ENCODE peak calls at places on chromosome 1, in six cellular contexts. U is ovary, P is pancreas, J is upper lobe of right lung, T is psoas muscle, H is prostate gland. Q is an unnamed sample.

GRCh38 chr1:17109897-17110554 is 9.2 kb downstream of the PADI2 start:
- DNase-seq in U (no peak), P (no peak), J (no peak), T (no peak), H (no peak), Q (no peak)

GRCh38 chr1:100146958-100147357 is 14.0 kb downstream of the TRMT13 start:
- DNase-seq in U (no peak), P (no peak), J (no peak), T (no peak), H (no peak), Q (no peak)

GRCh38 chr1:248808876-248809275 is 16.8 kb downstream of the SH3BP5L start:
- DNase-seq in U (no peak), P (no peak), J (no peak), T (no peak), H (no peak), Q (no peak)

GRCh38 chr1:143611159-143611558 is 360.6 kb downstream of the FAM72C start:
- DNase-seq in U (no peak), P (no peak), J (no peak), T (no peak), H (no peak), Q (no peak)

GRCh38 chr1:151832318-151832984 is 849 bp upstream of the RORC start:
- DNase-seq in U (peak; percentile 42), P (peak; percentile 99), J (peak; percentile 95), T (peak; percentile 97), H (peak; percentile 98), Q (no peak)

GRCh38 chr1:164733070-164733469 is 174.1 kb downstream of the PBX1 start:
- DNase-seq in U (no peak), P (no peak), J (no peak), T (no peak), H (no peak), Q (no peak)

GRCh38 chr1:232627645-232628334 is 2.1 kb downstream of the SIPA1L2 start:
- DNase-seq in U (no peak), P (no peak), J (no peak), T (no peak), H (peak; percentile 56), Q (peak; percentile 70)

GRCh38 chr1:59601032-59601431 is 213.7 kb upstream of the HOOK1 start:
- DNase-seq in U (no peak), P (peak; percentile 42), J (no peak), T (peak; percentile 94), H (no peak), Q (no peak)

DNA sequence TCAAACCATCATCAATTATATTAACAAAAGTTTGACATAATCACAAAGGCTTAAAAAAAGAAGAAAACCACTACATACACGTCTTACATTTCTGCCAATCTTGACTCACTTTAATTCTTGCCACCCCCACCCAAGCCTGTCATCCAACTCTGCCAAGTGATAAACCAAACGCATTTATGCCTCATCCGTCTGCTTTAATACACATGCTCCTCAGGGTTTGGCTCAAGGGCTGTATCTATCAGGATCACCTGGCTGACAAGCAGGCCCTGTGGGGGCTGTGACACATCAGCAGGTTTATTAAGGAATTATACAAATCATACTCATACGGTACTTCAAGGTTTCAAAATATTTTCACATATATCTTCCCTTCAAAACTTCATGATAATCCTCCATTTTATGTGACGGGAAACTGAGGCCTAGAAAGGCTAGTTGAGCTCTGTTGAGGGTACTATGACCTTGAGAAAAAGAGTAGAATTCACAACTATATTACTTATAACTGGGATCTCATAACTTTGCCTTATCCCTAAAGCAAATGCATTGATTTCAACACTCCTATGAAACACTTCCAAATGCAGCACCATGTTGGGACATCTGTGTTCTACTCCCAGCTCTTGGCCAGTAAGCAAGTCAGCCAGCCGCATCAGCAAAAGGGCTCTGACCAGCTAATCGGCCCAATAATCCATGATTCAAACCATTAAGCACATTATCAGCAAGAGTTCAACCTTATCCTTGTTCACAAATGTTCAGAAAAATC is 8.7 kb downstream of the SORT1 start:
- DNase-seq in U (no peak), P (no peak), J (no peak), T (no peak), H (no peak), Q (no peak)
- H3K27ac ChIP-seq in U (no peak overlapping the region), P (no peak overlapping the region), J (peak overlapping the region; percentile 70), T (peak overlapping the region; percentile 97), H (no peak overlapping the region), Q (no peak overlapping the region)

GRCh38 chr1:216688127-216688657 is 35.0 kb downstream of the ESRRG start:
- DNase-seq in U (no peak), P (no peak), J (no peak), T (no peak), H (no peak), Q (no peak)
- H3K27ac ChIP-seq in U (no peak overlapping the region), P (no peak overlapping the region), J (no peak overlapping the region), T (no peak overlapping the region), H (no peak overlapping the region), Q (no peak overlapping the region)

DNA sequence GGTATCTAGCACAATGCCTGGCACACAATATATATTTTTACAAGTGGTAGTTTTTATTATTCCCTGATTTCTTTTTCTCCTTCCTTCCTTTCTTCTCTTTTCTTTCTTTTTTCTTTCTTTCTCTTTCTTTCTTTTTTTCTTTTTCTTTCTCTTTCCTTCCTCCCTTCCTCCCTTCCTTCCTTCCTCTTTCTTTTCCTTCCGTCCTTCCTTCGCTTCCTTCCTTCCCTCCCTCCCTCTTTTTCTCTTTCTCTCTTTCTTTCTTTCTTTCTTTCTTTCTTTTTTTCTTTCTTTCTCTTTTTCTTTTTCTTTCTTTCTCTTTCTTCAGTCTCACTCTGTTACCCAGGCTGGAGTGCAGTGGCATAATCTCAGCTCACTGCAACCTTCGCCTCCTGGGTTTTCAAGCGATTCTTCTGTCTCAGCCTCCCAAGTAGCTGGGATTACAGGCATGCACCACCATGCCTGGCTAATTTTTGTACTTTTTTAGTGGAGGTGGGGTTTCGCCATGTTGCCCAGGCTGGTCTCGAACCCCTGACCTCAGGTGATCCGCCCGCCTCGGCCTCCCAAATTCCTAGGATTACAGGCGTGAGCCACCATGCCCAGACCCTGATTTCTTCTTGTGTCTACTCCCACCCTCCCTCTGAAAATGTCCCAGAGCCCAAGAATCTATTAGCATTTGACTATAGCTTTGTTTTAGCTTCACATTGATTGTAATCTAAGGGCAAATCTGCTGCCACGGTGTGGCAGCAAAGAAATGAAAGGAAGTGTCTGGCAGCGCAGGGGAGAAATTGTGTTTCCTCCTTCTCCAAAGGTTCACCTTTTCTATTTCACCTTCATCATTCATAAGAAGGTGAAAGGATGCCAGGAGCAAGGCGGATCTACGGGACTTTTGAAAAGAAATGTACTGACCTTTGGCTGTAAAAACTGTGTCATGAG is 19.9 kb upstream of the ABCB10 start:
- DNase-seq in U (no peak), P (no peak), J (no peak), T (no peak), H (no peak), Q (no peak)
- H3K27ac ChIP-seq in U (no peak overlapping the region), P (peak overlapping the region; percentile 58), J (peak overlapping the region; percentile 37), T (no peak overlapping the region), H (peak overlapping the region; percentile 68), Q (peak overlapping the region; percentile 31)

GRCh38 chr1:62325696-62326095 is 6.5 kb upstream of the KANK4 start:
- DNase-seq in U (no peak), P (no peak), J (no peak), T (no peak), H (no peak), Q (no peak)
- H3K27ac ChIP-seq in U (no peak overlapping the region), P (no peak overlapping the region), J (no peak overlapping the region), T (no peak overlapping the region), H (no peak overlapping the region), Q (no peak overlapping the region)

GRCh38 chr1:212412374-212412773 is 2.3 kb downstream of the PACC1 start:
- DNase-seq in U (no peak), P (no peak), J (no peak), T (no peak), H (no peak), Q (no peak)

GRCh38 chr1:212410231-212410825 is 4.4 kb downstream of the PACC1 start:
- DNase-seq in U (no peak), P (no peak), J (no peak), T (no peak), H (no peak), Q (no peak)

GRCh38 chr1:212414328-212415106 is at the start of gene PACC1:
- DNase-seq in U (peak; percentile 86), P (peak; percentile 97), J (peak; percentile 95), T (peak; percentile 93), H (peak; percentile 84), Q (peak; percentile 48)

GRCh38 chr1:212415107-212415841 is 588 bp upstream of the PACC1 start:
- DNase-seq in U (no peak), P (no peak), J (no peak), T (no peak), H (no peak), Q (no peak)

DNA sequence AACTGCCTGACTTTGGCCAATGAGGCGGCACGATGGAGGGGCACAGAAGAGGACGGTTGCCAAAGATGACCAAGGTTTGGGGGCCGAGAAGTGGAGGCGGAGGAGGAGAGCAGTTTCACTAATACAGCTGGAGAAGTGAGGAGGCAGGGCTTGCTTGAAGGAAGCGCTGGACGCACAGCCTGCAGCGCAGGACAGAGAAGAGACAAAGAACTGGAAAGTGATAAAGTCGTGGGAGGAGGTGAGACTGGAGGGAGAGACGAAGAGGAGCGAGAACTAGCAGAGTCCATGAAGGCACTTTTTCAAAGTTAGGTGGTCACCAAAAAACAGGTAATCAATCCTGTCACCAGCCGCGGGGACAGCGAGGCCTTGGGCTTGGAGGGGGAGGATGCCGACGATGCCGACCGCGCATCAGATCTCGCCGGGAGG is 771 bp downstream of the PACC1 start:
- DNase-seq in U (no peak), P (no peak), J (no peak), T (no peak), H (no peak), Q (peak; percentile 40)
- H3K27ac ChIP-seq in U (no peak overlapping the region), P (no peak overlapping the region), J (peak overlapping the region; percentile 60), T (no peak overlapping the region), H (peak overlapping the region; percentile 59), Q (no peak overlapping the region)

DNA sequence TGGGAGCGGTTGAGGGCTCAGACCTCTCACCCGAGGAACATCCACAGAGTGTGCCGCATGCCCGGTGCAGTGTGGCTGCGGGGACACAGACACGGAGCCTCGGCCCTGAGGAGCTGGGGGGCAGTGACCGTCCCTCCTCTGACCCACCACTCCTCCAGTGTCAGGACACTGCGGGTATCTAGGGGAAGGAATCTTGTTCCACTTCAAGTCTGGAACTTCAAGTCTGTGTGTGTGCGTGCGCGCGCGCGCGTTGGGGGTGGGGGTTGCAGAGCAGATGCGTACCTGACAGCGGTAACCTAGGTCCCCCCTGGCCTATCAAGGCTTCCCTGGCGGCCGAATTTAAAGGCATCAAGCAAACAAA is 17.3 kb downstream of the PCSK9 start:
- DNase-seq in U (no peak), P (no peak), J (no peak), T (no peak), H (no peak), Q (no peak)
- H3K27ac ChIP-seq in U (no peak overlapping the region), P (no peak overlapping the region), J (no peak overlapping the region), T (no peak overlapping the region), H (no peak overlapping the region), Q (no peak overlapping the region)

GRCh38 chr1:62229932-62230331 is 35.3 kb downstream of the L1TD1 start:
- DNase-seq in U (no peak), P (no peak), J (no peak), T (no peak), H (no peak), Q (no peak)
- H3K27ac ChIP-seq in U (no peak overlapping the region), P (no peak overlapping the region), J (no peak overlapping the region), T (no peak overlapping the region), H (no peak overlapping the region), Q (peak overlapping the region; percentile 41)

GRCh38 chr1:19011832-19012231 is 55.4 kb upstream of the IFFO2 start:
- DNase-seq in U (no peak), P (no peak), J (no peak), T (no peak), H (no peak), Q (no peak)
- H3K27ac ChIP-seq in U (no peak overlapping the region), P (peak overlapping the region; percentile 93), J (no peak overlapping the region), T (no peak overlapping the region), H (peak overlapping the region; percentile 86), Q (peak overlapping the region; percentile 47)